ENCODE peak calls at places on chromosomes 16 and 17, in seven cellular contexts. R, U, P, F, S, W and M are unnamed samples.

GRCh38 chr16:15482068-15482747 is 47.8 kb downstream of the BMERB1 start:
- DNase-seq in R (peak), U (peak), P (peak), F (peak), S (peak), W (peak), M (peak)

GRCh38 chr17:50162466-50163254 is 3.1 kb upstream of the SGCA start:
- DNase-seq in R (no peak), U (no peak), P (no peak), F (no peak), S (no peak), W (no peak), M (no peak)

GRCh38 chr16:914453-914852 is 56.3 kb downstream of the LMF1 start:
- DNase-seq in R (no peak), U (no peak), P (no peak), F (no peak), S (no peak), W (peak), M (peak)

GRCh38 chr16:3101018-3101840 is 2.1 kb upstream of the ZSCAN10 start:
- DNase-seq in R (no peak), U (no peak), P (peak), F (no peak), S (peak), W (peak), M (no peak)

GRCh38 chr17:62703269-62703775 is 75.9 kb downstream of the MRC2 start:
- DNase-seq in R (no peak), U (peak), P (peak), F (no peak), S (peak), W (peak), M (peak)

GRCh38 chr17:56810286-56810781 is 23.4 kb downstream of the C17orf67 start:
- DNase-seq in R (no peak), U (no peak), P (no peak), F (no peak), S (no peak), W (no peak), M (no peak)

GRCh38 chr16:77414752-77415231 is 20.0 kb downstream of the ADAMTS18 start:
- DNase-seq in R (peak), U (no peak), P (no peak), F (no peak), S (no peak), W (peak), M (no peak)

GRCh38 chr16:64047207-64047606 is 1074.7 kb downstream of the CDH11 start:
- DNase-seq in R (no peak), U (no peak), P (no peak), F (no peak), S (no peak), W (no peak), M (no peak)